ENCODE peak calls at places on chromosomes 11 and 22, in four cellular contexts. One of them, this sample, is unnamed.

GRCh38 chr11:111441443-111441842 is 62.4 kb upstream of the POU2AF1 start:
- DNase-seq in right lobe of liver: no peak
- DNase-seq in fibroblast of mammary gland: peak; percentile 84
- DNase-seq in esophagus squamous epithelium: no peak
- DNase-seq in this sample: no peak

GRCh38 chr11:111631666-111632039 is 29.4 kb downstream of the SIK2 start:
- DNase-seq in esophagus squamous epithelium: no peak
- DNase-seq in fibroblast of mammary gland: peak; percentile 89
- DNase-seq in right lobe of liver: no peak
- DNase-seq in this sample: no peak

GRCh38 chr11:36711104-36711825 is 113.2 kb upstream of the RAG2 start:
- DNase-seq in esophagus squamous epithelium: no peak
- DNase-seq in fibroblast of mammary gland: no peak
- DNase-seq in right lobe of liver: no peak
- DNase-seq in this sample: no peak

GRCh38 chr11:46112961-46113617 is 8.2 kb downstream of the PHF21A start:
- DNase-seq in fibroblast of mammary gland: peak; percentile 82
- DNase-seq in right lobe of liver: no peak
- DNase-seq in esophagus squamous epithelium: no peak
- DNase-seq in this sample: no peak

GRCh38 chr11:126355926-126356897 is 726 bp downstream of the ST3GAL4 start:
- DNase-seq in esophagus squamous epithelium: no peak
- DNase-seq in fibroblast of mammary gland: peak; percentile 33
- DNase-seq in right lobe of liver: peak; percentile 78
- DNase-seq in this sample: peak; percentile 25

GRCh38 chr11:128629516-128630106 is 42.3 kb upstream of the ETS1 start:
- DNase-seq in right lobe of liver: no peak
- DNase-seq in fibroblast of mammary gland: peak; percentile 28
- DNase-seq in esophagus squamous epithelium: no peak
- DNase-seq in this sample: no peak

GRCh38 chr11:43573873-43574272 is 106.7 kb upstream of the HSD17B12 start:
- DNase-seq in esophagus squamous epithelium: no peak
- DNase-seq in fibroblast of mammary gland: no peak
- DNase-seq in right lobe of liver: no peak
- DNase-seq in this sample: no peak

GRCh38 chr11:20089796-20090653 is 70.2 kb downstream of the DBX1 start:
- DNase-seq in esophagus squamous epithelium: no peak
- DNase-seq in right lobe of liver: no peak
- DNase-seq in fibroblast of mammary gland: no peak
- DNase-seq in this sample: no peak

GRCh38 chr11:134266841-134267251 is 9.3 kb upstream of the GLB1L3 start:
- DNase-seq in esophagus squamous epithelium: no peak
- DNase-seq in fibroblast of mammary gland: peak; percentile 82
- DNase-seq in right lobe of liver: no peak
- DNase-seq in this sample: no peak

GRCh38 chr11:75204685-75205667 is 35.6 kb upstream of the TPBGL start:
- DNase-seq in esophagus squamous epithelium: no peak
- DNase-seq in right lobe of liver: peak; percentile 92
- DNase-seq in fibroblast of mammary gland: peak; percentile 80
- DNase-seq in this sample: peak; percentile 85

GRCh38 chr11:71342116-71342515 is 89.7 kb upstream of the SHANK2 start:
- DNase-seq in esophagus squamous epithelium: no peak
- DNase-seq in fibroblast of mammary gland: peak; percentile 55
- DNase-seq in right lobe of liver: no peak
- DNase-seq in this sample: no peak

GRCh38 chr11:45675646-45676045 is 10.2 kb upstream of the CHST1 start:
- DNase-seq in fibroblast of mammary gland: no peak
- DNase-seq in right lobe of liver: no peak
- DNase-seq in esophagus squamous epithelium: no peak
- DNase-seq in this sample: no peak

GRCh38 chr11:120391297-120391696 is 55.1 kb downstream of the ARHGEF12 start:
- DNase-seq in esophagus squamous epithelium: no peak
- DNase-seq in fibroblast of mammary gland: no peak
- DNase-seq in right lobe of liver: no peak
- DNase-seq in this sample: no peak

GRCh38 chr11:108961095-108961494 is 296.2 kb downstream of the DDX10 start:
- DNase-seq in esophagus squamous epithelium: no peak
- DNase-seq in fibroblast of mammary gland: no peak
- DNase-seq in right lobe of liver: no peak
- DNase-seq in this sample: no peak

GRCh38 chr22:40002935-40003715 is 8.4 kb downstream of the FAM83F start:
- DNase-seq in right lobe of liver: no peak
- DNase-seq in fibroblast of mammary gland: no peak
- DNase-seq in esophagus squamous epithelium: no peak
- DNase-seq in this sample: no peak

GRCh38 chr11:66744485-66745355 is 15.7 kb upstream of the SPTBN2 start:
- DNase-seq in esophagus squamous epithelium: no peak
- DNase-seq in right lobe of liver: peak; percentile 92
- DNase-seq in fibroblast of mammary gland: peak; percentile 41
- DNase-seq in this sample: peak; percentile 84

GRCh38 chr11:75700940-75701339 is 16.7 kb upstream of the MOGAT2 start:
- DNase-seq in right lobe of liver: no peak
- DNase-seq in esophagus squamous epithelium: no peak
- DNase-seq in fibroblast of mammary gland: no peak
- DNase-seq in this sample: no peak

GRCh38 chr11:79062814-79063762 is 377.7 kb downstream of the TENM4 start:
- DNase-seq in fibroblast of mammary gland: peak; percentile 49
- DNase-seq in right lobe of liver: no peak
- DNase-seq in esophagus squamous epithelium: no peak
- DNase-seq in this sample: no peak

DNA sequence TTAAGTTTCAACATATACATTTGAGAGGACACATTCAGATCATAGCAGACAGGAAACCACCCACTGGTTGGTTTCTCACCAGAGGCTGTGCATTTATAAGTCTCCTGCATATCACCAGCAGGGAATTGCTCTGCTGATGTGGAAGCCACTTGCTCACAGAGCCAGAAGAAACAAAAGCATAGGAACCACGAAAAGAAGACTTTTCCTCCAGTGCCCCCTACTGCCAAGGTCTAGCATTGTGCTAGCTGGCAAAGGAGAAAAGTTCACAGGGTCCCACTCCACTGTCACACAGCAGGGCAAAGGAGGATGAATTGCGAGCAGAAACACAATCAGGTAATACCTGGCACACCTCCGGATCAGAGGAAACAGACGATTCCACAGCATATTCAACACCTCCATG is 28.9 kb upstream of the ISX start:
- DNase-seq in fibroblast of mammary gland: no peak
- DNase-seq in esophagus squamous epithelium: no peak
- DNase-seq in right lobe of liver: no peak
- DNase-seq in this sample: no peak
- TF ChIP-seq CTCF in fibroblast of mammary gland: no peak
- TF ChIP-seq CTCF in esophagus squamous epithelium: no peak
- TF ChIP-seq CTCF in right lobe of liver: no peak
- TF ChIP-seq CTCF in this sample: peak; percentile 49

GRCh38 chr22:48263431-48263765 is 1500.9 kb downstream of the TBC1D22A start:
- DNase-seq in fibroblast of mammary gland: no peak
- DNase-seq in esophagus squamous epithelium: no peak
- DNase-seq in right lobe of liver: no peak
- DNase-seq in this sample: no peak
- TF ChIP-seq CTCF in fibroblast of mammary gland: no peak
- TF ChIP-seq CTCF in esophagus squamous epithelium: no peak
- TF ChIP-seq CTCF in right lobe of liver: no peak
- TF ChIP-seq CTCF in this sample: no peak

DNA sequence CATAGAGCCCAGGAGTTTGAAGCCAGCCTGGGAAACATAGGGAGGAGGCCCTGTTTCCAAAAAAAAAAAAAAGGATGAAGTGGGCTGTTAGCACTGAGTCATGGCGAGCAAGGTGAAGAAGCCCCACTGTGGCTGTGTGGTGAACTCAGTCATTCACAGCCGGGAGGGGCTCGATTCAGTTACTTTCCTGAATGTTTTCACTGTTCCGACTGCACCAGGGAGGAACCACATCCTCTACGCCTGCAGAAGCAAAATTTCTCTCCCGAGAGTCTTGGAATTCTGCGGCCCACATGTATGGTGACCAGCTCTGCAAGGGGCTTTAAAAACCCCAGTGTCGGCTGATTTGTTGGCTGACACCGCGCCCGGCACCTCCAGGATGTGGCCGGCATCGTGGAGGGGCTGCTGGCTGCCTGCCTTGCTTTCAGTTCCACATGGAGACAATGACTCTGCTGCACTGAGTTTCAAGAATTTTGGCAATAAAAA is 27.8 kb upstream of the GRAMD4 start:
- DNase-seq in right lobe of liver: no peak
- DNase-seq in fibroblast of mammary gland: peak; percentile 59
- DNase-seq in esophagus squamous epithelium: no peak
- DNase-seq in this sample: no peak
- TF ChIP-seq CTCF in right lobe of liver: no peak
- TF ChIP-seq CTCF in fibroblast of mammary gland: no peak
- TF ChIP-seq CTCF in esophagus squamous epithelium: no peak
- TF ChIP-seq CTCF in this sample: no peak

GRCh38 chr22:37905534-37906363 is at the start of gene MICALL1:
- DNase-seq in esophagus squamous epithelium: no peak
- DNase-seq in right lobe of liver: peak; percentile 80
- DNase-seq in fibroblast of mammary gland: peak; percentile 75
- DNase-seq in this sample: peak; percentile 62
- TF ChIP-seq CTCF in esophagus squamous epithelium: no peak
- TF ChIP-seq CTCF in right lobe of liver: no peak
- TF ChIP-seq CTCF in fibroblast of mammary gland: no peak
- TF ChIP-seq CTCF in this sample: no peak

DNA sequence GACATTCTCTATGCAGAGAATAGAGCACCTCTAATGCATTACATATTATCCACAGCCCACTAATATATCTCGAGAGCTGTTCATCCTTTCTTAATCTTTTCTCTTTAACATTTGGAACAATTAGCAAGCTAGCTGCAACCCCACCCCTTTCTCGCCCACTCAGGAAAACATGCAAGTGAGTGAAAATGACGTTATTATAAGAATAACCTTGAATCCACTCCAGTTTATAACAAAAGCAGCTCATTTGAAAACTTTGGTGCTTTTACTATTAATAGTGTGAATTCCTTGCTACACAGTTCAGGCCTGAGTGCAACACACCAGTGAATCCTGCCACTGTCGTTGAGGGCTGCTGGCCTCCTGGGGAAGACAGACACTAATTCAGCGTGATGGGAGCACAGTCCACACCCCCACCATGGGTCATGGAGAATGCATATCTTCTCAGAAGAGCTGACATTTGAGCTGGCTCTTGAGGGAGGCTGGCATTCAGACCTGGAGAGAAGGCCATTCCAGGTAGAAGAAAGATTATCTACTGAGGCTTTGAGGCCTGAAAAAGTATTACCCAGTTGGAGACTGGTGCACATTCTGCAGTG is 63.2 kb upstream of the BMAL1 start:
- DNase-seq in right lobe of liver: no peak
- DNase-seq in fibroblast of mammary gland: peak; percentile 32
- DNase-seq in esophagus squamous epithelium: no peak
- DNase-seq in this sample: no peak
- TF ChIP-seq CTCF in right lobe of liver: no peak
- TF ChIP-seq CTCF in fibroblast of mammary gland: no peak
- TF ChIP-seq CTCF in esophagus squamous epithelium: no peak
- TF ChIP-seq CTCF in this sample: no peak

DNA sequence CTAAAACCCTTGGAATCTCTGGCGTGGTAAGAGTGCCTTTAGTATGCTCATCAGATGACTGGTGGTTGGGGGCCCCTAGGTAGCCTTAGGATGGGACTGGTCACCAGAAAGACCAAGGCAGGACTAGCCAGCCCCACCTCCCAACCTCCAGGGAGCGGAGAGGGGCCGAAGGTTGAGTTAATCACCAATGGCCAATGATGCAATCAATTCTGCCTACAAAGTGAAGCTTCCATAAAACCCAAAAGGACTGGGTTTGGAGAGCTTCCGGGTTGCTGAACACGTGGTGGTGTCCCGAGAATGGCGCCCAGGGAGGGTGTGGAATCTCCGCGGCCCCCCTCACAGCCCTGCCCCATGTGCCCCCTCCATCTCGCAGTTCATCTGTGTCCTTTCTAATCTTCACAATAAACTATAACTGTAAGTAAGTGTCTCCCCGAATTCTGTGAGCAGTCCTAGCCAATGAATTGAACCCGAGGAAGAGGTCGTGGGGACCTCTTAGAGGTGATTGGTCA is 66.4 kb upstream of the SLC22A12 start:
- DNase-seq in fibroblast of mammary gland: no peak
- DNase-seq in esophagus squamous epithelium: no peak
- DNase-seq in right lobe of liver: no peak
- DNase-seq in this sample: no peak
- TF ChIP-seq CTCF in fibroblast of mammary gland: no peak
- TF ChIP-seq CTCF in esophagus squamous epithelium: no peak
- TF ChIP-seq CTCF in right lobe of liver: no peak
- TF ChIP-seq CTCF in this sample: no peak

GRCh38 chr22:21984793-21985192 is 2.2 kb upstream of the TOP3B start:
- DNase-seq in fibroblast of mammary gland: peak; percentile 43
- DNase-seq in esophagus squamous epithelium: no peak
- DNase-seq in right lobe of liver: no peak
- DNase-seq in this sample: no peak
- TF ChIP-seq CTCF in fibroblast of mammary gland: peak; percentile 44
- TF ChIP-seq CTCF in esophagus squamous epithelium: no peak
- TF ChIP-seq CTCF in right lobe of liver: no peak
- TF ChIP-seq CTCF in this sample: peak; percentile 51